ENCODE peak calls at places on chromosomes 2 and 18, in five cellular contexts. W is body of pancreas, F is ovary, B is A549, A is heart left ventricle. Q is an unnamed sample. For H3K4me1, the result is how much of the 10 kb centered on the place peaks cover.

GRCh38 chr2:230738391-230738811 is 25.8 kb downstream of the CAB39 start:
- DNase-seq in A (no peak), W (no peak), F (no peak), B (no peak), Q (no peak)

GRCh38 chr2:950627-950992 is at the start of gene SNTG2:
- DNase-seq in F (no peak), B (no peak), A (no peak), W (peak), Q (no peak)

GRCh38 chr2:105560157-105560556 is 161.3 kb upstream of the FHL2 start:
- DNase-seq in W (no peak), B (no peak), A (no peak), F (no peak), Q (no peak)

GRCh38 chr2:3470166-3470651 is 49.1 kb downstream of the ADI1 start:
- DNase-seq in A (peak), W (peak), B (no peak), F (peak), Q (no peak)

GRCh38 chr18:55483472-55483871 is 104.5 kb downstream of the TCF4 start:
- DNase-seq in A (no peak), F (no peak), B (no peak), W (no peak), Q (no peak)

GRCh38 chr18:24878289-24878688 is 417.9 kb downstream of the HRH4 start:
- DNase-seq in B (peak), A (no peak), F (no peak), W (no peak), Q (no peak)

GRCh38 chr18:26976206-26976605 is 110.7 kb upstream of the AQP4 start:
- DNase-seq in W (no peak), F (no peak), B (no peak), A (no peak), Q (no peak)

GRCh38 chr2:16713011-16713423 is 47.4 kb upstream of the CYRIA start:
- DNase-seq in B (no peak), F (no peak), W (no peak), A (no peak), Q (no peak)

GRCh38 chr2:30026091-30027055 is 105.0 kb upstream of the ALK start:
- DNase-seq in B (peak), F (no peak), A (peak), W (peak), Q (no peak)

GRCh38 chr2:240347373-240347940 is 88.0 kb upstream of the GPC1 start:
- DNase-seq in B (no peak), A (no peak), W (no peak), F (no peak), Q (no peak)

GRCh38 chr2:240346753-240347372 is 88.6 kb upstream of the GPC1 start:
- DNase-seq in F (no peak), W (no peak), B (no peak), A (peak), Q (no peak)

GRCh38 chr2:240344904-240345303 is 90.6 kb upstream of the GPC1 start:
- DNase-seq in A (no peak), B (peak), W (no peak), F (no peak), Q (no peak)

GRCh38 chr2:240347949-240348500 is 87.4 kb upstream of the GPC1 start:
- DNase-seq in B (no peak), W (no peak), F (no peak), A (no peak), Q (no peak)

GRCh38 chr2:240346015-240346752 is 89.3 kb upstream of the GPC1 start:
- DNase-seq in A (peak), F (no peak), W (no peak), B (no peak), Q (no peak)
- H3K4me1 ChIP-seq in A (under half), F (under half), W (under half), B (under half), Q (under half)

GRCh38 chr2:70687461-70687795 is 80.6 kb downstream of the ADD2 start:
- DNase-seq in W (no peak), A (no peak), B (no peak), F (no peak), Q (no peak)

GRCh38 chr2:70684846-70685622 is 83.0 kb downstream of the ADD2 start:
- DNase-seq in A (no peak), B (no peak), F (no peak), W (no peak), Q (no peak)

GRCh38 chr2:70688427-70688826 is 79.6 kb downstream of the ADD2 start:
- DNase-seq in W (no peak), B (no peak), A (no peak), F (no peak), Q (no peak)

GRCh38 chr2:70685771-70686171 is 82.2 kb downstream of the ADD2 start:
- DNase-seq in A (no peak), F (no peak), B (no peak), W (no peak), Q (no peak)

GRCh38 chr2:70686577-70687460 is 81.2 kb downstream of the ADD2 start:
- DNase-seq in W (no peak), F (no peak), A (no peak), B (peak), Q (no peak)
- TF ChIP-seq POLR2A in W (no peak), F (no peak), A (no peak), B (no peak), Q (no peak)

GRCh38 chr18:45841765-45842442 is 16.4 kb downstream of the SIGLEC15 start:
- DNase-seq in F (no peak), W (no peak), A (peak), B (no peak), Q (no peak)

GRCh38 chr18:45838302-45839070 is 13.0 kb downstream of the SIGLEC15 start:
- DNase-seq in W (no peak), F (no peak), B (no peak), A (peak), Q (no peak)

GRCh38 chr18:45841060-45841764 is 15.7 kb downstream of the SIGLEC15 start:
- DNase-seq in A (peak), B (no peak), W (no peak), F (no peak), Q (no peak)

GRCh38 chr18:45837283-45838070 is 12.0 kb downstream of the SIGLEC15 start:
- DNase-seq in A (peak), B (peak), W (peak), F (no peak), Q (no peak)

DNA sequence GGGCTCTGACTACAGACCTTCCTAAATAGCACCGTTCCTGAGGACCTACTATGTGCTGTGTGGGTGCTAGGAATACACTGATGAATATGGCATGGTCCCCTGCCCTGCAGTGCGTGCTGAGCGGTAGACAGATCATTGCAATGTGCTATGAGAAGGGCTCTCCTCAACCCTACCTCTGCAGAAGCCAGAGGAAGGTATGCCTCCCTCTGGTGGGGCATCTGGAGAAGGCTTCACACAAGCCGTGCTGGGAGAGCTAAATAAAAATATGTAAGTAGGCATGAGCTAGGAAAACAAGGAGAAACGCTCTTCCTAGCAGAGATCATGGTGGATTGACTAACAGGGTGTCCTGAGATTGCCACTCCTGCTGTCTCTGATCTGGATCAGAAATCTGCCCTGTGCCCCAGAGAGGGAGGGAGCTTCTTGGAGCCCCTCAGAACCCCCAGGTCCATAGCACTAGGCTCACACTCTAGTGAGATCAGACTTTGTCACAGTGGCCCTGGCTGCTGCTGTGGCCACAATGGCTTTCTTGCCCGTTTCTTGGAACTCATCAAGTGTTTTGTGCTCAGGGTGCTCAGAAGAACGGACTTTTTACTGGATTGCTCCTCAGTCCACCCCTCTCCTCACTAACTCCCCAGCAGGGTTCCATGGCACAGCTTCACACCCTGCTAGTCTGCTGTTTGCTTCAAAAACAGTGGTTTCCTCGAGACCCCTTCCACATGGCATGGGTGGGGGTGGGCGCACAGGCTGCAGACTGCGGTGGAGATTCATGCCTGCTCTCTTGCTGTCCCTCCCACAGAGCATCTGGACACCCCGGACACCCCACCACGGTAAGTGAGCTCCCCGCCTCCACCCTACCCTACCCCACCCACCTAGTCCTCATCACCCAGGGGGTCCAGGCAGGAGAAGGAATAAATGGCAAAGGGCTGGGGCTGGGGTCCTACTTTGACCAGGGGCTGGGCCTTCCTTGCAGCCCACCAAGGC is 14.2 kb downstream of the SIGLEC15 start:
- DNase-seq in A (no peak), B (peak), W (peak), F (no peak), Q (no peak)
- TF ChIP-seq CTCF in A (peak), B (peak), W (peak), F (no peak), Q (no peak)

GRCh38 chr2:215409331-215410127 is 26.3 kb downstream of the FN1 start:
- DNase-seq in B (no peak), F (no peak), A (no peak), W (no peak), Q (no peak)
- H3K4me1 ChIP-seq in B (under half), F (under half), A (under half), W (under half), Q (under half)

GRCh38 chr2:112764071-112765044 is at the start of gene CKAP2L:
- DNase-seq in B (peak), F (peak), A (peak), W (peak), Q (peak)
- TF ChIP-seq POLR2A in B (no peak), F (no peak), A (no peak), W (no peak), Q (peak)

GRCh38 chr2:69205491-69205890 is 181.5 kb downstream of the GFPT1 start:
- DNase-seq in A (no peak), W (no peak), F (no peak), B (no peak), Q (no peak)

GRCh38 chr2:69210386-69210785 is 176.6 kb downstream of the GFPT1 start:
- DNase-seq in F (no peak), W (no peak), A (no peak), B (no peak), Q (no peak)

GRCh38 chr2:69209482-69209881 is 177.5 kb downstream of the GFPT1 start:
- DNase-seq in W (no peak), A (no peak), F (no peak), B (no peak), Q (no peak)

GRCh38 chr2:69211111-69211510 is 175.9 kb downstream of the GFPT1 start:
- DNase-seq in A (no peak), F (no peak), W (no peak), B (no peak), Q (no peak)

DNA sequence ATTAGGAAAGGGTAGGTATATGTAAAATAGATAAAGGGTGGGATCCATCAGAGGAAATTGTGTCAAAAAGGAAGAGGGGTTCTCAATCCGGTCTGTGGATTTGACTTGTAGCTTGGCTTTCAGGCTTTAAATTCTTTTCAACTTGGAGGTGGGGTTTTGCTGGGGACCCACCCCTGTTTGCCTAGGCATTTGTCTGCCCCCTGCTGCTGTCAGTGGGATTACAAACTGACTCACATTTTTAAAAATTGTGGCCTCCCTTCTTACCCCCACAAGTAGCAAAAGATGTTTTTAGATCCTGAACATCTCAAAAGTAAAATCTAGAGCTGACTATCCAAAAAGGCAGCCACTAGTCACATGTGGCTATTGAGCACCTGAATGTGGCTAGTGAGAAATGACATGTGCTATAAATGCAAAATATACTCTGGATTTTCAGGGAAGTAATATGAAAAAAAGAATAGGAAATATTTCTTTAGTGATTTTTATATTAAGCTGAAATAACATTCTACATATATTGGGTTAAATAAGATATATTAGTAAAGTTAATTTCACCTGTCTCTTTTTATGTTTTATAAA is 178.9 kb downstream of the GFPT1 start:
- DNase-seq in A (no peak), W (no peak), F (no peak), B (peak), Q (no peak)
- TF ChIP-seq CTCF in A (no peak), W (no peak), F (no peak), B (peak), Q (no peak)

GRCh38 chr2:233105156-233105895 is 45.2 kb downstream of the INPP5D start:
- DNase-seq in B (no peak), W (no peak), A (no peak), F (no peak), Q (no peak)

GRCh38 chr2:233107906-233108305 is 47.8 kb downstream of the INPP5D start:
- DNase-seq in B (no peak), W (no peak), A (no peak), F (no peak), Q (no peak)

GRCh38 chr2:233108611-233109490 is 48.7 kb downstream of the INPP5D start:
- DNase-seq in B (no peak), A (no peak), W (no peak), F (no peak), Q (no peak)

GRCh38 chr2:233107011-233107410 is 46.9 kb downstream of the INPP5D start:
- DNase-seq in B (no peak), W (no peak), A (no peak), F (no peak), Q (no peak)

DNA sequence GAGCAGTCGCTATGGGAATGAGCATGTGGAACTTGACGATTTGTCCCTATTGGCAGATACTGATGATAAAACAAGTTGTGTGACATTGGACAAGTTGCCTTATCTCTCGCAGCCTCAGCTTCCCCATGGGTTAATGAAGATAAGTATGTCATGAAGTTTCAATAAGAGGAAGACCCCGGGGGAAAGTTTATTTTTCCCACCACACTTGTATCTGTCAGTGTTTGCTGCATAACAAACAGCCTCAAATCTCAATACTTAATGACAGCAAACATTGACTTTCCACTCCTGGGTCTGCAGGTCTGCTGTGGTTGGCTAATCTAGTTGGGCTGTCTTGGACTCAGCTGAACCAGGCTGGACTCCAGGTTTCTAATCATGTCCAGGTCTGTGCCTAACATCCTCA is 45.8 kb downstream of the INPP5D start:
- DNase-seq in A (no peak), B (no peak), W (no peak), F (no peak), Q (no peak)
- H3K4me1 ChIP-seq in A (under half), B (under half), W (under half), F (under half), Q (under half)

DNA sequence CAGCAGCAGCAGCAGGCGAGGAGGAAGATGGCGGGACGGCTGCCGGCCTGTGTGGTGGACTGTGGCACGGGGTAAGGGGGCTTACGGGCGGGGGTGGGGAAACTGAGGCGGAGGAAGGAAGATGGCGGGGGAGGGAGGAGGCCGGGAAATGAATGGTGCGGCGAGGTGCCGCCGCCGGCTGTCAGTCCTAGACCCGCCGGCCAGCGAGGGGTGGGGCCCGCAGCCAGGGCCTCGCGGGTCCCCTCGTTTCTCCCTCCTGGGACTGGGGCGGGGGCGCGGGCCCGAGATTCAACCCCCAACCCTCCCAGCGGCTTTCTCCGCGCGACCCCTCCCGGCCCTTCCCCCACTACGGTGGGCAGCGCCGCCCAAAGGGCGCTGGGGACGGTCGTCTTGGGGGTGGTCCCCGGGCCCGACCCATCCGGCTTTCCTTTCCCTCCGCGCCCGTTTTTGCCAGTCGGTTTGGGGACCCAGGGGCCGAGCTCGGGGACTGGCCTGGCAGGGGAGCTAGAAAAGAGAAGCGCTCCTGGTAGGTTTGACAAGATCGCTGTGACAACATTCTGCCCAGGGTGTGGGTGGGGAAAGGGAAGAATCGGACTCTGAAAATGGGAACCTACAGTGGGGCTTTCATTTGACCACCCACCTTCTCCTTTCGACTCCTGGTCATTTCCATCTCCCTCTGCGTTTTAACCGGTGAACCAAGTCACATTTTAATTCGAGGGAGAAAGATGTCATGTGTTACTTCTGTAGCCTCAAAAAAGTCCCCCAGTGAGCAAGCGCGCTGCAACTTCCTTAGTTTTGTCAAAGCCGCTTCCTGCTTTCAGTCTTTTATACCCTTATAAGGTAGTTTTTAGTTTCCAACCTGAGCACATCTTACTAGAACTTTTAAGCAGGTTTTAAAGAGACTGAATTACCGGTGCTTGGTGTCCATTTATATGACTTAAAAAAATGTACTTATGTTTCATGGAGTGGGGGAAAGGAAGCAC is 655 bp downstream of the ACTR3 start:
- DNase-seq in F (peak), A (peak), W (peak), B (peak), Q (peak)
- TF ChIP-seq POLR2A in F (no peak), A (no peak), W (peak), B (no peak), Q (peak)